ENCODE peak calls at places on chromosomes 13 and 19, in six cellular contexts. N is HCT116, H is SK-N-SH, B is K562, M is GM12878, R is HepG2. L is an unnamed sample.

GRCh38 chr19:3809881-3810707 is 23.9 kb upstream of the MATK start:
- DNase-seq in N (no peak), R (no peak), H (no peak), M (no peak), B (no peak), L (no peak)

GRCh38 chr19:2540646-2541454 is 64.9 kb downstream of the GADD45B start:
- DNase-seq in M (no peak), B (no peak), N (peak), R (peak), H (no peak), L (no peak)

GRCh38 chr19:38290631-38291147 is 13.4 kb upstream of the C19orf33 start:
- DNase-seq in B (no peak), R (no peak), H (no peak), M (no peak), N (no peak), L (no peak)

GRCh38 chr13:112619730-112620639 is 32.0 kb upstream of the TUBGCP3 start:
- DNase-seq in B (peak), H (no peak), R (no peak), N (peak), M (no peak), L (no peak)

GRCh38 chr19:7637374-7638256 is 705 bp downstream of the STXBP2 start:
- DNase-seq in B (peak), M (no peak), H (no peak), R (no peak), N (no peak), L (no peak)

GRCh38 chr19:47226426-47227346 is 4.3 kb downstream of the BBC3 start:
- DNase-seq in M (peak), N (peak), H (peak), B (peak), R (peak), L (no peak)

GRCh38 chr19:3969435-3970312 is 1.2 kb downstream of the DAPK3 start:
- DNase-seq in M (no peak), R (peak), B (peak), N (no peak), H (no peak), L (no peak)

GRCh38 chr19:50762554-50762953 is 7.7 kb upstream of the GPR32 start:
- DNase-seq in H (no peak), R (no peak), B (no peak), M (no peak), N (no peak), L (no peak)

GRCh38 chr13:99606322-99607089 is 105.2 kb downstream of the TM9SF2 start:
- DNase-seq in R (peak), B (peak), M (no peak), N (peak), H (peak), L (no peak)

GRCh38 chr13:109273326-109273751 is 513.0 kb downstream of the IRS2 start:
- DNase-seq in H (no peak), M (no peak), R (no peak), N (no peak), B (no peak), L (no peak)

GRCh38 chr19:50723069-50723468 is at the start of gene CLEC11A:
- DNase-seq in R (no peak), B (no peak), N (no peak), H (no peak), M (no peak), L (no peak)

GRCh38 chr19:40745402-40745780 is 4.9 kb downstream of the ACTMAP start:
- DNase-seq in R (peak), B (no peak), H (no peak), N (no peak), M (no peak), L (no peak)

GRCh38 chr13:67224148-67224846 is 5.8 kb downstream of the PCDH9 start:
- DNase-seq in H (peak), M (no peak), R (peak), B (peak), N (peak), L (no peak)

GRCh38 chr13:109162248-109163051 is 533.0 kb downstream of the MYO16 start:
- DNase-seq in H (no peak), M (peak), B (no peak), N (no peak), R (no peak), L (no peak)

GRCh38 chr13:28750187-28751045 is 31.6 kb upstream of the SLC46A3 start:
- DNase-seq in N (no peak), R (no peak), M (no peak), B (no peak), H (no peak), L (no peak)

GRCh38 chr13:34793301-34793700 is 148.8 kb upstream of the NBEA start:
- DNase-seq in R (no peak), N (no peak), M (no peak), H (no peak), B (no peak), L (no peak)

GRCh38 chr19:7970716-7971448 is 27.4 kb upstream of the TIMM44 start:
- DNase-seq in H (peak), N (peak), B (peak), R (peak), M (no peak), L (no peak)

GRCh38 chr19:39388657-39389056 is 2.2 kb downstream of the PAF1 start:
- DNase-seq in R (no peak), N (no peak), M (no peak), H (no peak), B (no peak), L (no peak)

GRCh38 chr13:29573190-29573589 is 22.3 kb downstream of the SLC7A1 start:
- DNase-seq in N (no peak), B (no peak), H (no peak), M (no peak), R (no peak), L (no peak)

GRCh38 chr13:92896842-92897241 is 329.8 kb upstream of the GPC6 start:
- DNase-seq in H (peak), M (no peak), R (peak), B (no peak), N (no peak), L (no peak)

GRCh38 chr13:91922969-91923592 is 524.7 kb downstream of the GPC5 start:
- DNase-seq in R (peak), N (no peak), M (no peak), B (no peak), H (peak), L (no peak)

GRCh38 chr19:13705928-13706447 is 58.3 kb upstream of the MRI1 start:
- DNase-seq in M (no peak), B (peak), R (no peak), N (no peak), H (no peak), L (no peak)

GRCh38 chr13:46797468-46798237 is 692 bp upstream of the ESD start:
- DNase-seq in N (no peak), R (peak), B (peak), M (no peak), H (no peak), L (no peak)

GRCh38 chr13:108322206-108322824 is 52.8 kb downstream of the TNFSF13B start:
- DNase-seq in R (peak), M (peak), B (peak), N (peak), H (peak), L (peak)

GRCh38 chr13:93476175-93476574 is 249.6 kb downstream of the GPC6 start:
- DNase-seq in N (no peak), H (no peak), B (no peak), M (no peak), R (peak), L (no peak)

GRCh38 chr13:29520671-29521070 is 74.8 kb downstream of the SLC7A1 start:
- DNase-seq in B (no peak), M (no peak), R (no peak), N (no peak), H (no peak), L (no peak)

GRCh38 chr13:32940601-32941000 is 75.6 kb upstream of the KL start:
- DNase-seq in H (peak), R (no peak), N (no peak), M (no peak), B (no peak), L (no peak)

GRCh38 chr19:2171349-2172145 is 7.8 kb downstream of the DOT1L start:
- DNase-seq in M (peak), H (peak), R (peak), B (peak), N (no peak), L (no peak)

GRCh38 chr13:46640843-46641242 is 87.9 kb downstream of the LRCH1 start:
- DNase-seq in M (no peak), N (no peak), R (no peak), B (no peak), H (no peak), L (no peak)

GRCh38 chr13:107365466-107366215 is 797.7 kb upstream of the ARGLU1 start:
- DNase-seq in N (no peak), R (no peak), M (no peak), H (no peak), B (no peak), L (no peak)

GRCh38 chr19:49590971-49591730 is at the start of gene PRR12:
- DNase-seq in M (no peak), H (peak), N (no peak), R (peak), B (peak), L (no peak)

GRCh38 chr19:10118960-10119359 is 739 bp downstream of the EIF3G start:
- DNase-seq in M (no peak), B (no peak), N (no peak), H (no peak), R (no peak), L (no peak)

GRCh38 chr19:17323274-17323972 is 11.2 kb downstream of the ANO8 start:
- DNase-seq in B (no peak), M (no peak), N (no peak), H (peak), R (no peak), L (no peak)

GRCh38 chr13:49218493-49219051 is 1.6 kb upstream of the MLNR start:
- DNase-seq in M (no peak), R (no peak), N (no peak), H (no peak), B (no peak), L (no peak)

GRCh38 chr19:49104229-49104864 is 9.8 kb upstream of the LIN7B start:
- DNase-seq in H (no peak), M (no peak), B (no peak), N (no peak), R (no peak), L (no peak)

GRCh38 chr19:2983351-2984195 is 6.2 kb downstream of the TLE6 start:
- DNase-seq in N (no peak), R (no peak), B (no peak), M (no peak), H (peak), L (no peak)

GRCh38 chr13:57784633-57785032 is 153.1 kb downstream of the PCDH17 start:
- DNase-seq in M (no peak), R (no peak), N (no peak), B (no peak), H (no peak), L (no peak)

GRCh38 chr13:32804673-32805260 is 211.5 kb upstream of the KL start:
- DNase-seq in M (no peak), R (no peak), H (no peak), N (no peak), B (no peak), L (no peak)

GRCh38 chr13:19071161-19071936 is 110.3 kb downstream of the TUBA3C start:
- DNase-seq in H (no peak), B (no peak), R (no peak), M (no peak), N (no peak), L (no peak)

GRCh38 chr13:19072543-19072942 is 109.1 kb downstream of the TUBA3C start:
- DNase-seq in M (no peak), B (no peak), H (no peak), N (no peak), R (no peak), L (no peak)

GRCh38 chr13:19074519-19074918 is 107.1 kb downstream of the TUBA3C start:
- DNase-seq in M (no peak), N (no peak), H (no peak), R (no peak), B (no peak), L (no peak)

GRCh38 chr13:19070398-19070735 is 111.3 kb downstream of the TUBA3C start:
- DNase-seq in N (no peak), B (no peak), H (no peak), M (no peak), R (no peak), L (no peak)

GRCh38 chr13:19075418-19075817 is 106.2 kb downstream of the TUBA3C start:
- DNase-seq in R (no peak), N (no peak), M (no peak), B (no peak), H (no peak), L (no peak)
- TF ChIP-seq REST in R (no peak), N (no peak), M (no peak), B (no peak), H (no peak), L (no peak)

GRCh38 chr13:66214467-66214866 is 1015.7 kb downstream of the PCDH9 start:
- DNase-seq in R (no peak), M (no peak), H (no peak), N (no peak), B (no peak), L (no peak)

GRCh38 chr13:66219493-66219892 is 1010.6 kb downstream of the PCDH9 start:
- DNase-seq in B (no peak), H (no peak), M (no peak), N (no peak), R (no peak), L (no peak)

GRCh38 chr13:66212511-66212910 is 1017.6 kb downstream of the PCDH9 start:
- DNase-seq in R (no peak), H (no peak), N (no peak), M (no peak), B (no peak), L (no peak)

GRCh38 chr13:66218583-66218982 is 1011.6 kb downstream of the PCDH9 start:
- DNase-seq in N (no peak), H (no peak), M (no peak), B (no peak), R (no peak), L (no peak)

DNA sequence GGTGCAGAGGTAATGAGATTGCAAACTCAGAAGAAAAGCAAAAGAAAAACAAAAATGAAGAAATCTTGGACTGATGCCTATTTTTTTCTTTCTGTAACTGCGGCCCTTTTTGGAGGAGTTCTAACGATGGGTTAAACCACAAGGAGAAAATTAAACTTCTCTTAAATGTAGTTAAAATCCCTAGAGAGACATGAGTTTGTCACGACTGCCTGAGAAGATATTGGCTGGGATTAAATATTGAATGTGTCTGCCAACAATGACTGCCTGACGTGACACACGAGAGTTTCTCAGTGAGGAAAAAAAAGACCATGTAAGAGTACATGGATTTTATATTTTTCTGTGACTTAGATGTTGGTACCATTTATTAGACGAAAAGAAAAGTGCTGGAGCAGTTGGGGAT is 1013.4 kb downstream of the PCDH9 start:
- DNase-seq in B (no peak), R (no peak), M (no peak), H (no peak), N (no peak), L (no peak)
- TF ChIP-seq SIN3A in B (no peak), R (no peak), M (no peak), H (no peak), N (no peak), L (no peak)

DNA sequence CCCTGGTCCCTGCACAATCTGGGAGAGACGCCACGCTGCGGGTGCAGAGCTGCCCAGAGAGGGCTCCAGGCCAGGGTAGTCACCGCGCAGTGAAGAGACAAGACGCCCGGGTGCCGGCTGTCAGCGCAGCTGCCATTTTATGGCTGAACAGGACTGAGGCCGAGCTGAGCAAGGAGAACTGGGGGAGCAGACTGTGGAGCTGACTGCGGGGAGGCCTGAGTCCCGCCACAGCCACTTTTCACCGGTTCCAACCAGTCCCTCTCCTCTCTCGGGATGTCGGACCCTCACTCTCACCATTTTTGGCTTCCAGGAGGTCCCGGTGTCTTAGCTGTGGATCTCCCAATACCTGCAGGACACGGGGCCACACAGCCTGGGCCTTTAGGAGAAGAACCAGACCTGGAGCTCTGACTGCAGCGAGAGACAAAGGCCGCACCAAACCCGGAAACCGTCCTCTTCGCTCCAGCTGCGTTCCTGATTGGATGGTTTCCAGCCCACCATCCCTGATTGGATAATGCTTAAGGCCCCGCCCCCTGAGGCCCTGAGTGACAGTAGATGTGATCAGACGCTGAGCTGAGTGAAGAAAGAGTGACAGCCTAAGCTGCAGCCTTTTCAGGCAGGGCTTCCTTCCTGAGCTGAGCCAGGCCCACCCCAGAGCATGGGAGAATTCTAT is at the start of gene ZNF626:
- DNase-seq in M (no peak), H (peak), N (no peak), B (peak), R (peak), L (peak)
- TF ChIP-seq POLR2AphosphoS5 in M (peak), H (peak), N (no peak), B (peak), R (peak), L (peak)

GRCh38 chr19:15177269-15178116 is 23.3 kb downstream of the NOTCH3 start:
- DNase-seq in B (peak), M (peak), N (no peak), R (peak), H (peak), L (no peak)
- TF ChIP-seq REST in B (no peak), M (no peak), N (no peak), R (no peak), H (no peak), L (no peak)

GRCh38 chr19:44660081-44660480 is 11.2 kb upstream of the CEACAM19 start:
- DNase-seq in R (no peak), M (no peak), B (no peak), N (no peak), H (no peak), L (no peak)

GRCh38 chr19:44661205-44661604 is 10.1 kb upstream of the CEACAM19 start:
- DNase-seq in H (no peak), R (no peak), M (no peak), B (no peak), N (no peak), L (no peak)

GRCh38 chr19:44658069-44658727 is 13.1 kb upstream of the CEACAM19 start:
- DNase-seq in B (peak), M (no peak), R (no peak), H (no peak), N (no peak), L (no peak)

GRCh38 chr19:44653977-44654784 is 10.5 kb downstream of the PVR start:
- DNase-seq in B (peak), M (peak), N (no peak), R (peak), H (no peak), L (no peak)

DNA sequence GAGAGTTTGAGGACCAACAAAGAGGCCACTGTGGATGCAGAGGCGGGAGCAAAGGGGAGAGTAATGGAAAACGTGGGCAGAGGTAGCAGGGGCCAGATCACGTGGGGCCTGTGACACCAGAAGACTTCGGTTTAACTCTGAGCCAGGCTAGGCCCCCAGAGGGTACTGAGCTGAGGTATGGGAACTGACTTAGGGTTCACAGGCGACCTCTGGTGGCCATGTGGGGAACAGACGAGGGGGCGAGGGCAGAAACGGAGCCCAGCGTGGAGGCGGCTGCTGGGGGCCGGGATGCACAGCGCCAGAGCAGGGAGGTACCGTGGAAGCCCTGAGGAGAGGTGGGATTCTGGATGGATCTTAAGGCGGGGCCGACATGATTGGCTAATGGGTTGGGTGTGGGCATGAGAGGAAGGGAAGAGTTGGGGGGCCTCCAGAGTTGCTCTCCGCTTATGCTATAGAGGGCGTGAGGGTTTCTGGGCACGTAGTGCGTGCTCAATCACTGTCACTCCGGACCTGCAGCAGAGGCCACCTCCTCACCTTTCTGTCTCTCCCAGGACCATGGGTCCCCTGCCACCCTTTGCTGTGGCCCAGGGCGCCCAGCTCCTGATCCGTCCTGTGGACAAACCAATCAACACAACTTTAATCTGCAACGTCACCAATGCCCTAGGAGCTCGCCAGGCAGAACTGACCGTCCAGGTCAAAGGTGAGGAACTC is 13.7 kb downstream of the PVR start:
- DNase-seq in R (peak), B (peak), N (no peak), H (peak), M (no peak), L (no peak)
- TF ChIP-seq SIN3A in R (no peak), B (no peak), N (no peak), H (no peak), M (no peak), L (no peak)

DNA sequence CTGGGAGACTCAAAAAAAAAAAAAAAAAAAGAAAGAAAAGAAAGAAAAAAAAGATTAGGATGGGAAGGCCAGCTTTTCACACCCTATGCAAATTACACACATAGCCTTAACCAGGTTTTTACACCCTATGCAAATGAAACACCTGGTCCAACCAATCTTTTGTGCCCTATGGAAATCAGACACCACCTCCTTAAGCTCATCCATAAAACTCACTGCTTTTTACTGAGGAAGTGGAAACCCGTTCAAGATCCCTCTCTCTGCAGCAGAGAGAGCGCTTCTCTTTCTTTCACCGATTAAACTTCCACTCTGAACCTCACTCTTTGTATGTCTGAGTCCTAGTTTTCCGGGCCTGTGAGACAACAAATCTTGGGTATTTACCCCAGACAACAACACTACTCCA is 25.3 kb upstream of the HOMER3 start:
- DNase-seq in H (no peak), M (no peak), B (no peak), N (no peak), R (no peak), L (no peak)
- TF ChIP-seq POLR2AphosphoS5 in H (no peak), M (no peak), B (no peak), N (no peak), R (no peak), L (no peak)

GRCh38 chr13:101489635-101490034 is 37.2 kb downstream of the ITGBL1 start:
- DNase-seq in H (no peak), M (no peak), R (no peak), N (no peak), B (no peak), L (no peak)
- TF ChIP-seq REST in H (no peak), M (no peak), R (no peak), N (no peak), B (no peak), L (no peak)

GRCh38 chr19:1045247-1045603 is 5.3 kb downstream of the ABCA7 start:
- DNase-seq in H (peak), N (peak), R (peak), B (peak), M (no peak), L (no peak)
- TF ChIP-seq SIN3A in H (no peak), N (no peak), R (no peak), B (no peak), M (no peak), L (no peak)

GRCh38 chr19:6020166-6020967 is 42.4 kb upstream of the RANBP3 start:
- DNase-seq in N (no peak), H (peak), R (peak), M (no peak), B (no peak), L (no peak)
- TF ChIP-seq POLR2AphosphoS5 in N (no peak), H (no peak), R (no peak), M (no peak), B (no peak), L (no peak)

L was measured in Panc1.